ENCODE peak calls at places on chromosomes 4 and X, in six cellular contexts. V is HCT116, G is tibial artery, N is right lobe of liver, I is lung, U is brain microvascular endothelial cell. X is an unnamed sample. For H3K27me3, the result is how much of the 10 kb centered on the place peaks cover.

GRCh38 chr4:1378559-1379231 is 27.5 kb downstream of the NKX1-1 start:
- DNase-seq in V (no peak), G (peak), N (peak), I (no peak), U (no peak), X (peak)

GRCh38 chr4:36493240-36493639 is 211.8 kb downstream of the DTHD1 start:
- DNase-seq in V (no peak), G (no peak), N (no peak), I (no peak), U (no peak), X (no peak)

GRCh38 chr4:26331380-26331945 is 10.6 kb downstream of the RBPJ start:
- DNase-seq in V (no peak), G (no peak), N (no peak), I (no peak), U (no peak), X (no peak)

GRCh38 chr4:129808242-129808641 is 712.3 kb downstream of the C4orf33 start:
- DNase-seq in V (no peak), G (no peak), N (no peak), I (no peak), U (no peak), X (no peak)

GRCh38 chr4:80069837-80070788 is 2.9 kb downstream of the ANTXR2 start:
- DNase-seq in V (peak), G (no peak), N (no peak), I (no peak), U (no peak), X (no peak)

GRCh38 chr4:80142396-80143304 is 54.7 kb upstream of the PRDM8 start:
- DNase-seq in V (no peak), G (no peak), N (no peak), I (no peak), U (no peak), X (no peak)

GRCh38 chr4:146643812-146644401 is 5.2 kb downstream of the POU4F2 start:
- DNase-seq in V (no peak), G (no peak), N (no peak), I (no peak), U (no peak), X (no peak)

GRCh38 chr4:138405439-138405838 is 163.3 kb upstream of the SLC7A11 start:
- DNase-seq in V (no peak), G (no peak), N (no peak), I (no peak), U (no peak), X (no peak)

GRCh38 chr4:56871357-56871993 is 36.2 kb upstream of the REST start:
- DNase-seq in V (no peak), G (no peak), N (no peak), I (no peak), U (no peak), X (no peak)

GRCh38 chr4:180571516-180571915 is 1671.7 kb upstream of the TENM3 start:
- DNase-seq in V (no peak), G (no peak), N (no peak), I (no peak), U (no peak), X (no peak)

GRCh38 chr4:8701101-8702019 is 108.8 kb downstream of the CPZ start:
- DNase-seq in V (no peak), G (peak), N (peak), I (no peak), U (no peak), X (no peak)

GRCh38 chr4:77734928-77735327 is 84.2 kb downstream of the CNOT6L start:
- DNase-seq in V (no peak), G (no peak), N (no peak), I (no peak), U (peak), X (no peak)

GRCh38 chr4:1201851-1202525 is 29.6 kb upstream of the SPON2 start:
- DNase-seq in V (no peak), G (peak), N (peak), I (peak), U (peak), X (no peak)

GRCh38 chr4:53654300-53654758 is 63.0 kb upstream of the LNX1 start:
- DNase-seq in V (no peak), G (no peak), N (no peak), I (no peak), U (no peak), X (no peak)

GRCh38 chr4:8097141-8097541 is 61.5 kb downstream of the ABLIM2 start:
- DNase-seq in V (no peak), G (no peak), N (no peak), I (no peak), U (no peak), X (no peak)

GRCh38 chr4:135186002-135186401 is 984.4 kb upstream of the PABPC4L start:
- DNase-seq in V (no peak), G (no peak), N (no peak), I (no peak), U (no peak), X (no peak)

GRCh38 chrX:50097121-50097520 is 103.7 kb downstream of the AKAP4 start:
- DNase-seq in V (no peak), G (no peak), N (no peak), I (no peak), U (no peak), X (no peak)

GRCh38 chrX:50103866-50104566 is 96.8 kb downstream of the AKAP4 start:
- DNase-seq in V (no peak), G (no peak), N (no peak), I (no peak), U (peak), X (no peak)

GRCh38 chrX:50098241-50098640 is 102.6 kb downstream of the AKAP4 start:
- DNase-seq in V (no peak), G (no peak), N (no peak), I (no peak), U (no peak), X (no peak)

GRCh38 chrX:50098749-50099148 is 102.1 kb downstream of the AKAP4 start:
- DNase-seq in V (no peak), G (no peak), N (no peak), I (no peak), U (no peak), X (no peak)

GRCh38 chrX:50100188-50100587 is 100.6 kb downstream of the AKAP4 start:
- DNase-seq in V (no peak), G (no peak), N (no peak), I (no peak), U (no peak), X (no peak)
- TF ChIP-seq CTCF in V (peak), G (no peak), N (peak), I (peak), U (peak), X (no peak)

DNA sequence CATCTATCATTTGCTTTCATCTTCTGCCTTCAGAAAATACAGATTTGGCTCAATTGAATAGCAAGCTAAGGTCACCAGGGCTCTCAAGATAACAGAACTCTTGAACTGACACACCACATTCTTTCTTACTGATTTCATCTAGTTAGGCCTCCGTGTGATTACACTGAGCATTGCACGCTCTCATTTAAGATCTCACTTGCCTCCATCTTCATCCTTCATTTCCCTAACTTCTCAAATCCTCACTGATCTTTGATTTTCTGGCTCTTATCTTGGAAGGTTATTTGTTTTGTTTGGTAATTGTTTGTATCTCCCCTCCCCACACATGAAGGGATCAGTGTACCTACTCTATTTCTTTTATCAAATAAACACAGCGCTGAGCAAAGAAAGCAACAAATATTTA is 47.7 kb downstream of the MANBA start:
- DNase-seq in V (no peak), G (no peak), N (no peak), I (no peak), U (peak), X (no peak)
- H3K27ac ChIP-seq in V (no peak), G (no peak), N (no peak), I (peak), U (peak), X (no peak)

GRCh38 chrX:49176421-49177326 is 5.0 kb downstream of the PLP2 start:
- DNase-seq in V (no peak), G (no peak), N (no peak), I (peak), U (no peak), X (peak)

GRCh38 chrX:49177338-49177833 is 5.7 kb downstream of the PLP2 start:
- DNase-seq in V (no peak), G (no peak), N (no peak), I (no peak), U (no peak), X (peak)

GRCh38 chrX:49175435-49175834 is 3.7 kb downstream of the PLP2 start:
- DNase-seq in V (no peak), G (no peak), N (no peak), I (no peak), U (no peak), X (no peak)

GRCh38 chrX:49174723-49175122 is 3.0 kb downstream of the PLP2 start:
- DNase-seq in V (no peak), G (no peak), N (no peak), I (no peak), U (no peak), X (no peak)

GRCh38 chrX:49175875-49176274 is 4.2 kb downstream of the PLP2 start:
- DNase-seq in V (no peak), G (no peak), N (no peak), I (no peak), U (no peak), X (no peak)
- H3K27me3 ChIP-seq in V (under half), G (under half), N (under half), I (under half), U (under half), X (under half)

GRCh38 chr4:120290553-120290952 is 223.9 kb upstream of the MAD2L1 start:
- DNase-seq in V (no peak), G (no peak), N (no peak), I (no peak), U (no peak), X (no peak)

GRCh38 chr4:120291541-120291940 is 224.9 kb upstream of the MAD2L1 start:
- DNase-seq in V (no peak), G (no peak), N (no peak), I (no peak), U (no peak), X (peak)

GRCh38 chr4:120286813-120287212 is 220.2 kb upstream of the MAD2L1 start:
- DNase-seq in V (no peak), G (no peak), N (no peak), I (no peak), U (no peak), X (no peak)
- TF ChIP-seq CTCF in V (no peak), G (no peak), N (no peak), I (no peak), U (peak), X (no peak)